ENCODE peak calls at places on chromosomes 6 and 20, in four cellular contexts. B is mesenchymal stem cell, V is IMR-90, E is mesendoderm. Z is an unnamed sample.

GRCh38 chr6:168374051-168374502 is 54.5 kb upstream of the DACT2 start:
- DNase-seq in B (no peak), V (no peak), E (no peak), Z (no peak)

GRCh38 chr6:75409286-75409685 is 84.3 kb downstream of the FILIP1 start:
- DNase-seq in B (no peak), V (peak; percentile 80), E (no peak), Z (no peak)

GRCh38 chr20:11205769-11206362 is 532.1 kb upstream of the JAG1 start:
- DNase-seq in B (no peak), V (no peak), E (no peak), Z (no peak)

GRCh38 chr6:142015011-142015410 is 117.7 kb upstream of the GJE1 start:
- DNase-seq in B (peak; percentile 14), V (no peak), E (peak; percentile 98), Z (no peak)

GRCh38 chr6:15023448-15023847 is 222.4 kb upstream of the JARID2 start:
- DNase-seq in B (no peak), V (no peak), E (peak; percentile 51), Z (no peak)

GRCh38 chr6:4888841-4889240 is 112.6 kb downstream of the CDYL start:
- DNase-seq in B (peak; percentile 19), V (no peak), E (peak; percentile 52), Z (no peak)

GRCh38 chr6:138410972-138411667 is 7.1 kb downstream of the HEBP2 start:
- DNase-seq in B (peak; percentile 76), V (peak; percentile 83), E (no peak), Z (no peak)

GRCh38 chr20:40160151-40160550 is 528.9 kb downstream of the MAFB start:
- DNase-seq in B (peak; percentile 68), V (peak; percentile 23), E (peak; percentile 86), Z (peak; percentile 36)

GRCh38 chr20:9590189-9590588 is 75.8 kb downstream of the LAMP5 start:
- DNase-seq in B (peak; percentile 48), V (peak; percentile 77), E (no peak), Z (no peak)

GRCh38 chr6:7763896-7764295 is 38.0 kb downstream of the BMP6 start:
- DNase-seq in B (no peak), V (no peak), E (no peak), Z (no peak)

GRCh38 chr20:48411906-48412305 is 415.9 kb downstream of the PREX1 start:
- DNase-seq in B (no peak), V (no peak), E (no peak), Z (no peak)

GRCh38 chr6:21800948-21801438 is 207.4 kb downstream of the SOX4 start:
- DNase-seq in B (peak; percentile 74), V (peak; percentile 67), E (peak; percentile 77), Z (no peak)

GRCh38 chr6:25025248-25025918 is 89.6 kb upstream of the RIPOR2 start:
- DNase-seq in B (no peak), V (no peak), E (no peak), Z (no peak)

GRCh38 chr6:152130441-152130840 is 323.0 kb downstream of the ESR1 start:
- DNase-seq in B (no peak), V (no peak), E (no peak), Z (no peak)

GRCh38 chr6:50649086-50649485 is 64.2 kb upstream of the TFAP2D start:
- DNase-seq in B (no peak), V (no peak), E (no peak), Z (no peak)

GRCh38 chr6:89640804-89641203 is 2.3 kb upstream of the LYRM2 start:
- DNase-seq in B (peak; percentile 15), V (peak; percentile 78), E (peak; percentile 27), Z (no peak)

GRCh38 chr6:39189915-39190544 is 39.2 kb downstream of the KCNK5 start:
- DNase-seq in B (no peak), V (peak; percentile 3), E (peak; percentile 84), Z (peak; percentile 27)

GRCh38 chr6:45477785-45478184 is 100.1 kb upstream of the SUPT3H start:
- DNase-seq in B (no peak), V (no peak), E (no peak), Z (no peak)

GRCh38 chr6:14841901-14842421 is 403.9 kb upstream of the JARID2 start:
- DNase-seq in B (peak; percentile 98), V (peak; percentile 100), E (no peak), Z (no peak)

GRCh38 chr6:347232-347631 is 44.3 kb upstream of the IRF4 start:
- DNase-seq in B (no peak), V (no peak), E (no peak), Z (no peak)

GRCh38 chr20:22757424-22758189 is 173.2 kb upstream of the FOXA2 start:
- DNase-seq in B (no peak), V (no peak), E (no peak), Z (no peak)

GRCh38 chr6:26097268-26097875 is 10.1 kb downstream of the HFE start:
- DNase-seq in B (peak; percentile 69), V (peak; percentile 69), E (peak; percentile 78), Z (peak; percentile 68)

GRCh38 chr6:44076366-44077200 is 50.7 kb downstream of the MRPL14 start:
- DNase-seq in B (peak; percentile 50), V (no peak), E (no peak), Z (no peak)

GRCh38 chr20:53104889-53105288 is 132.7 kb downstream of the TSHZ2 start:
- DNase-seq in B (no peak), V (no peak), E (no peak), Z (no peak)

GRCh38 chr6:77403424-77403823 is 59.9 kb downstream of the HTR1B start:
- DNase-seq in B (peak; percentile 67), V (peak; percentile 55), E (peak; percentile 71), Z (no peak)

GRCh38 chr6:41733707-41734665 is 1.4 kb downstream of the TFEB start:
- DNase-seq in B (peak; percentile 87), V (peak; percentile 62), E (peak; percentile 76), Z (no peak)

GRCh38 chr6:145733770-145734169 is 1.6 kb downstream of the EPM2A start:
- DNase-seq in B (peak; percentile 24), V (peak; percentile 2), E (no peak), Z (no peak)

GRCh38 chr6:79964607-79965081 is 17.3 kb upstream of the ELOVL4 start:
- DNase-seq in B (no peak), V (no peak), E (no peak), Z (no peak)

GRCh38 chr6:161750677-161751076 is 476.8 kb upstream of the AGPAT4 start:
- DNase-seq in B (no peak), V (no peak), E (no peak), Z (no peak)

GRCh38 chr6:16511048-16511660 is 250.1 kb downstream of the ATXN1 start:
- DNase-seq in B (peak; percentile 49), V (peak; percentile 48), E (peak; percentile 36), Z (no peak)

GRCh38 chr6:113376847-113377165 is 480.3 kb upstream of the MARCKS start:
- DNase-seq in B (no peak), V (no peak), E (no peak), Z (no peak)

GRCh38 chr20:38428800-38429199 is 6.3 kb downstream of the SNHG17 start:
- DNase-seq in B (no peak), V (no peak), E (no peak), Z (no peak)

GRCh38 chr20:46903937-46904336 is 9.3 kb downstream of the EYA2 start:
- DNase-seq in B (no peak), V (no peak), E (no peak), Z (no peak)

GRCh38 chr6:42860481-42860880 is 18.9 kb upstream of the RPL7L1 start:
- DNase-seq in B (no peak), V (no peak), E (no peak), Z (no peak)

GRCh38 chr6:17393335-17394191 is at the start of gene CAP2:
- DNase-seq in B (peak; percentile 75), V (peak; percentile 59), E (peak; percentile 93), Z (peak; percentile 83)

GRCh38 chr6:156720739-156721714 is 56.2 kb upstream of the ARID1B start:
- DNase-seq in B (peak; percentile 54), V (peak; percentile 31), E (peak; percentile 80), Z (peak; percentile 63)

GRCh38 chr6:17877196-17877889 is 110.1 kb downstream of the KIF13A start:
- DNase-seq in B (no peak), V (peak; percentile 81), E (no peak), Z (no peak)

GRCh38 chr6:21883929-21884328 is 290.4 kb downstream of the SOX4 start:
- DNase-seq in B (no peak), V (no peak), E (no peak), Z (no peak)

GRCh38 chr6:130140084-130140483 is 82.7 kb downstream of the SAMD3 start:
- DNase-seq in B (no peak), V (peak; percentile 28), E (no peak), Z (no peak)

GRCh38 chr20:63182425-63182824 is 33.5 kb downstream of the YTHDF1 start:
- DNase-seq in B (no peak), V (no peak), E (no peak), Z (no peak)
- H2BK5ac ChIP-seq in B (no peak overlapping the region), V (no peak overlapping the region), E (no peak overlapping the region), Z (no peak overlapping the region)

GRCh38 chr20:44187763-44188709 is 1.0 kb upstream of the JPH2 start:
- DNase-seq in B (peak; percentile 70), V (peak; percentile 32), E (no peak), Z (no peak)
- H2BK5ac ChIP-seq in B (peak overlapping the region; percentile 75), V (peak overlapping the region; percentile 90), E (peak overlapping the region; percentile 57), Z (peak overlapping the region; percentile 57)

GRCh38 chr20:58709703-58710039 is 17.1 kb downstream of the NPEPL1 start:
- DNase-seq in B (no peak), V (no peak), E (no peak), Z (no peak)

GRCh38 chr20:58708246-58708931 is 15.8 kb downstream of the NPEPL1 start:
- DNase-seq in B (no peak), V (no peak), E (no peak), Z (peak; percentile 43)

GRCh38 chr20:58707770-58708169 is 15.2 kb downstream of the NPEPL1 start:
- DNase-seq in B (no peak), V (no peak), E (no peak), Z (no peak)

GRCh38 chr20:58710481-58711265 is 18.1 kb downstream of the NPEPL1 start:
- DNase-seq in B (no peak), V (no peak), E (no peak), Z (no peak)

DNA sequence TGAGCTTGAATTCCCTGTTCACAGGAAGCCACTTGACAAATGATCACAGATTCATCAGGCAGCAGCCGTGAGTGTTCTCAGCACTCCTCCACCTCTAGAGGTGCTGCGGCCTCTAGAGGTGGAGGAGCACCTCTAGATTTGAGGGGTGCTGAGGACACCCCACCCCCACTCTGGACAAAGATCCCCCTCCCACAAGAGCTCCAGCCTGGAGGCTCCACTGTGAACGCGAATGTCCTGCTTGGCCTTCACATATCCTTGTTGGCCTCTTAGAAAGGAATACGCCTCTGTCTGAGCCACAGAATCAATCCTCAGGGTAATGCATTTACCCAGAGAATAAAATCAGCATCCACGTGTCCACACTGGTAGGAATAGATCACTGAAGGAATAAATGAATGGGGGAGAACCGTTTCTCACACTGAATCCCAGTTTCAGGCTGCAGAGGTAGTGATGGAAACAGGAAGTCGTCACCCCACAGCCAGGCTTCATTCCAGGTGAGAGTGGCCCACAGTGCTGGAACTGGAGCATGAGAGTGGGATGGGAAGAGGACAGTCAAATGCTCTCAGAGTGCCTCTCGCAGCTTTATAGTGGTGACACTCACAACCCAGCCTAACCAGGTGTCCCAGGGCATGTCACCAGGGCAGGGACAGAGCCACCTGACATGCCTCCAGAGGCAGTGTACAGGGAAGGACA is 16.6 kb downstream of the NPEPL1 start:
- DNase-seq in B (no peak), V (no peak), E (no peak), Z (no peak)
- H2BK5ac ChIP-seq in B (no peak overlapping the region), V (no peak overlapping the region), E (no peak overlapping the region), Z (peak overlapping the region; percentile 28)

DNA sequence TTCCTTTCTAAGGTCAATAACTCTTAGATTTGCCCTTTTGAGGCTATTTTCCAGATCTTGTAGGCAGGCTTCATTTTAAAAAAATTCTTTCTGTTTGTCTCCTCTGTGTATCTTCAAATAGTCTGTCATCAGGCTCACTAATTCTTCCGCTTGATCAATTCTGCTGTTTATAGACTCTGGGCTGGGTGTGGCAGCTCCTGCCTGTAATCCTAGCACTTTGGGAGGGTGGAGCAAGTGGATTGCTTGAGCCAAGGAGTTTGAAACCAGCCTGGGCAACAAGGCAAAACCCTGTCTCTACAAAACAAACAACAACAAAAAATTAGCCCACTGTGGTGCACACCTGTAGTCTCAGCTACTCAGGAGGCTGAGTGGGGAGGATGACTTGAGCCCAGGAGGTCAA is 40.0 kb upstream of the SCP2D1 start:
- DNase-seq in B (no peak), V (no peak), E (no peak), Z (no peak)
- H2BK5ac ChIP-seq in B (no peak overlapping the region), V (no peak overlapping the region), E (no peak overlapping the region), Z (no peak overlapping the region)

Z was measured in H1.